ENCODE peak calls at places on chromosomes 13 and 19, in four cellular contexts. Z, H, Y and Q are unnamed samples.

GRCh38 chr13:95924389-95924994 is 128.7 kb downstream of the UGGT2 start:
- DNase-seq in Y (no peak), H (no peak), Z (peak), Q (peak)

GRCh38 chr13:31424130-31424729 is 224.5 kb downstream of the B3GLCT start:
- DNase-seq in Y (peak), Z (peak), H (peak), Q (peak)

GRCh38 chr13:112895521-112896465 is 73.2 kb upstream of the MCF2L start:
- DNase-seq in Z (no peak), H (peak), Y (no peak), Q (no peak)

GRCh38 chr19:57903298-57904174 is 12.9 kb downstream of the ZNF417 start:
- DNase-seq in Z (peak), Y (no peak), H (no peak), Q (no peak)

GRCh38 chr13:52751196-52751595 is 11.6 kb upstream of the CNMD start:
- DNase-seq in Y (no peak), H (no peak), Z (no peak), Q (no peak)

GRCh38 chr13:37106642-37107041 is 1.2 kb upstream of the CSNK1A1L start:
- DNase-seq in Y (no peak), Z (no peak), H (no peak), Q (no peak)

GRCh38 chr19:39380521-39381502 is 10.1 kb downstream of the PAF1 start:
- DNase-seq in Z (no peak), H (no peak), Y (no peak), Q (no peak)

GRCh38 chr19:35295792-35296462 is 4.0 kb downstream of the MAG start:
- DNase-seq in Z (no peak), Y (no peak), H (no peak), Q (no peak)

GRCh38 chr19:2275588-2276428 is 6.2 kb downstream of the PEAK3 start:
- DNase-seq in H (peak), Z (no peak), Y (no peak), Q (no peak)

GRCh38 chr19:20162821-20163220 is 4.2 kb upstream of the ZNF486 start:
- DNase-seq in Z (no peak), H (no peak), Y (peak), Q (no peak)

GRCh38 chr19:30556230-30556711 is 184.1 kb downstream of the ZNF536 start:
- DNase-seq in H (no peak), Y (no peak), Z (no peak), Q (no peak)

GRCh38 chr13:81395368-81395767 is 1054.4 kb upstream of the SPRY2 start:
- DNase-seq in Z (no peak), H (no peak), Y (no peak), Q (no peak)

GRCh38 chr13:30340367-30341184 is 33.2 kb upstream of the KATNAL1 start:
- DNase-seq in Y (peak), H (peak), Z (peak), Q (peak)

GRCh38 chr13:79775830-79776229 is 294.9 kb downstream of the NDFIP2 start:
- DNase-seq in H (no peak), Z (peak), Y (peak), Q (peak)

GRCh38 chr19:28288850-28289249 is 924.1 kb downstream of the UQCRFS1 start:
- DNase-seq in Y (no peak), Z (no peak), H (no peak), Q (no peak)

GRCh38 chr19:29843180-29844051 is 31.6 kb downstream of the CCNE1 start:
- DNase-seq in Y (peak), Z (peak), H (peak), Q (no peak)

GRCh38 chr19:40281381-40282208 is 3.5 kb downstream of the AKT2 start:
- DNase-seq in H (no peak), Z (no peak), Y (no peak), Q (no peak)

GRCh38 chr19:13151605-13152355 is 1.6 kb downstream of the IER2 start:
- DNase-seq in Y (peak), H (peak), Z (peak), Q (peak)
- TF ChIP-seq CTCF in Y (no peak), H (no peak), Z (peak), Q (peak)

DNA sequence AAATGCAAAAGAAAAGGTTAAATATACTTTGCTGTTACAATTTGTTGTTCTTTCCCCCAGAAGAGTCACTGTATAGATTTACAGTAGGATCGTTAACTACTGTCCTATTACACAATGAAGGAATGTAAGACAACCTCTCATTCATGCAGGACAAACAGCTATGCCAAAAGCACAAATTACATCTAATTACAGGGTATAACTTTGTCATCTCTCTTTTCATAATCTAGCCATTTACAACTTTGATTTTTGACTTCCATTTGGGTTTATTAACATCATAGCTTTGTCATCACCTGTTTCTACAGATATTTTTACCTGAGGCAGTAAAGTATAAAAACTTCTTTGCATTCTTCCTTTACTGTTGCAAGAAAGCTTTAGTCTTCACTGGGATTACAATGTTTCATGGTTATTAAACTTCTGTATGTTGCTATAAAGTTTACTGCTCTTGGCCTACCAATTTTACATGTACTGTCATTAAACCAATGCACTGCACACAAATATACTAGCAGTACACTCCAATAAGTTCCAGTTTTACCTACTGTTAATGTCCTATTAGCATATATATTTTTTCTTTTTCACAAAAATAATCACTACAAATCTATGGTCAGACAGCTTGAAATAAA is 18.9 kb downstream of the MICU2 start:
- DNase-seq in Z (no peak), Y (no peak), H (no peak), Q (no peak)
- H3K27ac ChIP-seq in Z (no peak), Y (no peak), H (no peak), Q (no peak)

GRCh38 chr19:7676854-7677253 is at the start of gene MCEMP1:
- DNase-seq in H (no peak), Y (no peak), Z (no peak), Q (no peak)

GRCh38 chr19:7676376-7676775 is 514 bp upstream of the MCEMP1 start:
- DNase-seq in H (no peak), Z (no peak), Y (no peak), Q (no peak)

GRCh38 chr19:7679771-7680605 is 645 bp upstream of the TRAPPC5 start:
- DNase-seq in Z (no peak), Y (no peak), H (no peak), Q (no peak)

GRCh38 chr19:7679017-7679720 is 1.5 kb upstream of the TRAPPC5 start:
- DNase-seq in Z (no peak), H (peak), Y (no peak), Q (no peak)

GRCh38 chr19:7677664-7678311 is 898 bp downstream of the MCEMP1 start:
- DNase-seq in Y (no peak), Z (no peak), H (no peak), Q (no peak)
- TF ChIP-seq CTCF in Y (no peak), Z (no peak), H (no peak), Q (no peak)

GRCh38 chr19:4654437-4655361 is 15.4 kb downstream of the TNFAIP8L1 start:
- DNase-seq in Z (no peak), H (no peak), Y (no peak), Q (no peak)
- H3K27ac ChIP-seq in Z (no peak), H (no peak), Y (no peak), Q (no peak)

DNA sequence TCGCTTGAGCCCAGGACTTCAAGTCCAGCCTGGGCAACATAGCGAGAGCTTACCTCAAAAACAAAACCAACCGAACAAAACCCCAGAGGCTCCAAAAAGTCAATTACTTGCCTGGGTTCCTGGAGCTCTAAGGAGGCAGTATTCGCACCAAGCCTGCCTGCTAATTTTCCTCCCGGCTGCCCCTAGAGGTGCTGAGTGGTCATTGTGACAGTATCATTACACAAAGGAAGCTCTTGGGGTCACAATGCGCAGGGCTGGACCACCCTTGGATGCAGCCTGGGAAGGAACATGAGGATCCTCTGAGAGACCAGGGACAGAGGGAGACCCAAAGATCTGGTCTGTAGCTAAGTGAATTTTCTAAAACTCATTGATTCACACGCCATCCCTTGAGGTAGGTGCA is 8.5 kb upstream of the PEX11G start:
- DNase-seq in H (no peak), Z (no peak), Y (no peak), Q (no peak)
- TF ChIP-seq CTCF in H (no peak), Z (peak), Y (peak), Q (peak)

GRCh38 chr13:33087091-33087490 is 70.9 kb downstream of the KL start:
- DNase-seq in H (no peak), Y (no peak), Z (peak), Q (no peak)
- H3K27ac ChIP-seq in H (no peak), Y (no peak), Z (no peak), Q (no peak)